ENCODE peak calls at places on chromosomes 16 and 17, in four cellular contexts. One of them, this sample, is unnamed.

GRCh38 chr16:3461120-3461519 is 17.6 kb downstream of the NAA60 start:
- DNase-seq in HCT116: no peak
- DNase-seq in germinal center: no peak
- DNase-seq in HAP-1: no peak
- DNase-seq in this sample: no peak

GRCh38 chr17:17017343-17018014 is 24.8 kb upstream of the MPRIP start:
- DNase-seq in HCT116: no peak
- DNase-seq in germinal center: no peak
- DNase-seq in HAP-1: no peak
- DNase-seq in this sample: no peak

GRCh38 chr17:27595208-27595607 is 35.8 kb upstream of the LGALS9 start:
- DNase-seq in HAP-1: no peak
- DNase-seq in HCT116: no peak
- DNase-seq in germinal center: no peak
- DNase-seq in this sample: no peak

GRCh38 chr17:27572665-27573064 is 58.3 kb upstream of the LGALS9 start:
- DNase-seq in HAP-1: no peak
- DNase-seq in HCT116: no peak
- DNase-seq in germinal center: no peak
- DNase-seq in this sample: no peak

GRCh38 chr16:85438981-85439639 is 174.0 kb upstream of the GSE1 start:
- DNase-seq in germinal center: no peak
- DNase-seq in HCT116: no peak
- DNase-seq in HAP-1: no peak
- DNase-seq in this sample: no peak

GRCh38 chr16:27879601-27880247 is 183.8 kb downstream of the GSG1L start:
- DNase-seq in HCT116: no peak
- DNase-seq in HAP-1: no peak
- DNase-seq in germinal center: no peak
- DNase-seq in this sample: no peak

GRCh38 chr16:56610609-56611111 is 2.3 kb downstream of the MT2A start:
- DNase-seq in germinal center: no peak
- DNase-seq in HAP-1: no peak
- DNase-seq in HCT116: no peak
- DNase-seq in this sample: no peak

GRCh38 chr17:27762527-27763305 is 37.6 kb downstream of the NOS2 start:
- DNase-seq in HCT116: no peak
- DNase-seq in germinal center: no peak
- DNase-seq in HAP-1: no peak
- DNase-seq in this sample: no peak

GRCh38 chr16:82082543-82083244 is 47.6 kb downstream of the HSD17B2 start:
- DNase-seq in HAP-1: no peak
- DNase-seq in HCT116: peak
- DNase-seq in germinal center: no peak
- DNase-seq in this sample: peak

GRCh38 chr17:57577751-57578607 is 167.1 kb downstream of the CCDC182 start:
- DNase-seq in HCT116: no peak
- DNase-seq in HAP-1: peak
- DNase-seq in germinal center: no peak
- DNase-seq in this sample: no peak

GRCh38 chr16:10970065-10970464 is 25.7 kb downstream of the CLEC16A start:
- DNase-seq in germinal center: no peak
- DNase-seq in HAP-1: no peak
- DNase-seq in HCT116: no peak
- DNase-seq in this sample: no peak

GRCh38 chr16:2056077-2056476 is 8.3 kb downstream of the TSC2 start:
- DNase-seq in HCT116: no peak
- DNase-seq in germinal center: no peak
- DNase-seq in HAP-1: no peak
- DNase-seq in this sample: no peak

GRCh38 chr16:86668136-86668535 is 89.8 kb downstream of the FOXL1 start:
- DNase-seq in HCT116: peak
- DNase-seq in germinal center: no peak
- DNase-seq in HAP-1: no peak
- DNase-seq in this sample: no peak

GRCh38 chr16:65312795-65313194 is 190.9 kb upstream of the CDH11 start:
- DNase-seq in HAP-1: no peak
- DNase-seq in HCT116: no peak
- DNase-seq in germinal center: no peak
- DNase-seq in this sample: no peak

GRCh38 chr17:16328997-16329396 is 24.3 kb downstream of the CENPV start:
- DNase-seq in HCT116: no peak
- DNase-seq in germinal center: no peak
- DNase-seq in HAP-1: no peak
- DNase-seq in this sample: no peak

GRCh38 chr17:80931421-80932265 is 60.0 kb upstream of the CHMP6 start:
- DNase-seq in HCT116: peak
- DNase-seq in HAP-1: no peak
- DNase-seq in germinal center: no peak
- DNase-seq in this sample: no peak

This sample was measured in GM10248.